ENCODE peak calls at places on chromosomes 6 and 20, in ten cellular contexts. X is central memory CD4-positive, alpha-beta T cell; N is activated naive CD4-positive, alpha-beta T cell treated with Interleukin-2 at 50 U/mL for 16 hours; T is GM23248; D is AG09309; K is RKO; G is SW 1271; F is amygdala; U is fibroblast of the aortic adventitia; S is kidney glomerular epithelial cell. E is an unnamed sample.

GRCh38 chr20:63253065-63253437 is 1.2 kb downstream of the NKAIN4 start:
- DNase-seq in D (no peak), S (no peak), U (no peak), F (no peak), K (no peak), X (no peak), G (no peak), T (no peak), N (no peak), E (no peak)

GRCh38 chr6:154705471-154706113 is 27.6 kb upstream of the SCAF8 start:
- DNase-seq in K (no peak), X (no peak), N (no peak), G (no peak), F (no peak), T (no peak), D (no peak), U (peak; percentile 30), S (no peak), E (no peak)

GRCh38 chr6:147390909-147391536 is 117.5 kb upstream of the SAMD5 start:
- DNase-seq in K (peak; percentile 66), N (no peak), X (no peak), T (peak; percentile 44), S (peak; percentile 6), U (no peak), G (peak; percentile 34), D (no peak), F (no peak), E (no peak)

GRCh38 chr6:157280153-157280552 is 43.2 kb downstream of the TMEM242 start:
- DNase-seq in U (no peak), N (no peak), X (no peak), G (no peak), F (no peak), D (no peak), S (no peak), K (no peak), T (no peak), E (no peak)

GRCh38 chr6:100462396-100462795 is 2.3 kb downstream of the SIM1 start:
- DNase-seq in X (no peak), T (peak; percentile 16), G (no peak), D (no peak), K (no peak), S (no peak), U (no peak), N (no peak), F (no peak), E (no peak)

GRCh38 chr6:67608099-67608749 is 1026.9 kb upstream of the ADGRB3 start:
- DNase-seq in S (no peak), X (no peak), K (no peak), D (no peak), G (no peak), T (no peak), U (no peak), N (no peak), F (no peak), E (no peak)

GRCh38 chr6:135235716-135236115 is 54.6 kb downstream of the MYB start:
- DNase-seq in U (no peak), K (no peak), S (no peak), T (no peak), F (no peak), D (no peak), G (no peak), X (no peak), N (no peak), E (no peak)

GRCh38 chr20:5687884-5688283 is 62.3 kb upstream of the SHLD1 start:
- DNase-seq in S (no peak), X (no peak), T (no peak), U (no peak), D (no peak), G (no peak), F (no peak), N (no peak), K (no peak), E (no peak)

GRCh38 chr6:37314803-37315515 is 38.8 kb upstream of the RNF8 start:
- DNase-seq in K (no peak), F (no peak), D (no peak), G (peak; percentile 17), N (peak; percentile 35), U (peak; percentile 46), X (peak; percentile 12), S (no peak), T (peak; percentile 30), E (no peak)

GRCh38 chr20:36344517-36345132 is 38.5 kb downstream of the DLGAP4 start:
- DNase-seq in U (peak; percentile 59), T (peak; percentile 62), X (no peak), D (peak; percentile 1), N (peak; percentile 8), G (no peak), F (no peak), S (peak; percentile 39), K (peak; percentile 57), E (peak; percentile 1)

GRCh38 chr6:31402324-31403282 is 792 bp upstream of the MICA start:
- DNase-seq in K (peak; percentile 71), T (peak; percentile 60), X (peak; percentile 40), S (no peak), D (no peak), G (peak; percentile 66), F (no peak), N (peak; percentile 49), U (peak; percentile 24), E (no peak)

GRCh38 chr6:35727206-35727934 is 9.5 kb upstream of the ARMC12 start:
- DNase-seq in X (no peak), N (no peak), D (no peak), G (peak; percentile 56), K (peak; percentile 67), U (peak; percentile 65), T (peak; percentile 76), F (peak; percentile 83), S (peak; percentile 22), E (no peak)

E was measured in non-pigmented ciliary epithelial cell.